ENCODE peak calls at places on chromosome 17, in ten cellular contexts. R is uterus, W is adrenal gland, M is endodermal cell, C is cardiac muscle cell, Y is stomach, N is H1, O is mucosa of descending colon, X is PC-9, J is transverse colon. P is an unnamed sample. For H3K4me1, the result is how much of the 10 kb centered on the place peaks cover.

GRCh38 chr17:55059724-55060123 is 91.2 kb downstream of the STXBP4 start:
- DNase-seq in O (no peak), R (no peak), W (no peak), C (no peak), Y (no peak), X (no peak), J (no peak), M (no peak), N (no peak), P (no peak)

GRCh38 chr17:69898606-69899005 is 176.4 kb upstream of the KCNJ16 start:
- DNase-seq in R (no peak), M (no peak), N (no peak), J (no peak), O (no peak), Y (no peak), C (peak), W (no peak), X (no peak), P (no peak)

GRCh38 chr17:1929896-1930750 is 95.0 kb downstream of the RTN4RL1 start:
- DNase-seq in W (no peak), R (no peak), J (no peak), X (no peak), N (no peak), Y (no peak), M (no peak), C (no peak), O (no peak), P (no peak)

GRCh38 chr17:29412780-29413565 is 22.8 kb downstream of the TAOK1 start:
- DNase-seq in X (no peak), R (no peak), O (no peak), Y (no peak), W (no peak), M (no peak), N (no peak), C (peak), J (no peak), P (no peak)

GRCh38 chr17:6670999-6671398 is 19.4 kb downstream of the C17orf100 start:
- DNase-seq in X (no peak), M (peak), N (no peak), O (no peak), R (no peak), C (no peak), Y (no peak), W (no peak), J (no peak), P (no peak)

GRCh38 chr17:61555127-61555531 is 35.9 kb downstream of the NACA2 start:
- DNase-seq in M (no peak), O (no peak), N (no peak), X (peak), Y (no peak), J (no peak), R (no peak), W (no peak), C (no peak), P (no peak)

GRCh38 chr17:58783380-58783779 is 27.7 kb downstream of the PPM1E start:
- DNase-seq in O (no peak), C (peak), W (no peak), R (no peak), J (no peak), N (no peak), M (no peak), X (no peak), Y (no peak), P (no peak)

GRCh38 chr17:42720996-42721583 is 23.8 kb downstream of the EZH1 start:
- DNase-seq in O (peak), X (no peak), R (no peak), M (no peak), J (no peak), N (no peak), C (peak), Y (no peak), W (no peak), P (no peak)

GRCh38 chr17:61581611-61582349 is 9.2 kb downstream of the NACA2 start:
- DNase-seq in C (no peak), O (no peak), W (no peak), J (no peak), M (no peak), Y (no peak), R (no peak), N (no peak), X (no peak), P (no peak)

GRCh38 chr17:7380855-7381683 is at the start of gene TNK1:
- DNase-seq in W (no peak), Y (peak), X (peak), N (no peak), C (no peak), J (peak), M (peak), O (peak), R (peak), P (peak)

GRCh38 chr17:79793924-79794304 is 3.0 kb downstream of the CBX8 start:
- DNase-seq in R (no peak), N (no peak), O (no peak), J (no peak), X (no peak), Y (no peak), M (peak), C (peak), W (no peak), P (no peak)
- H3K4me1 ChIP-seq in R (under half), N (under half), O (under half), J (half or more), X (under half), Y (half or more), M (under half), C (under half), W (under half), P (half or more)

GRCh38 chr17:39181303-39181702 is 15.3 kb upstream of the ARL5C start:
- DNase-seq in Y (no peak), R (no peak), C (no peak), O (no peak), J (no peak), X (no peak), N (no peak), W (no peak), M (no peak), P (no peak)

GRCh38 chr17:39183045-39183444 is 14.4 kb downstream of the CACNB1 start:
- DNase-seq in W (no peak), O (no peak), C (no peak), X (no peak), R (no peak), J (no peak), N (no peak), Y (no peak), M (no peak), P (no peak)

GRCh38 chr17:39187152-39187830 is 10.2 kb downstream of the CACNB1 start:
- DNase-seq in W (no peak), Y (no peak), R (no peak), J (peak), M (no peak), O (peak), N (no peak), C (no peak), X (no peak), P (no peak)

GRCh38 chr17:39183766-39184165 is 13.7 kb downstream of the CACNB1 start:
- DNase-seq in X (no peak), Y (no peak), O (no peak), J (no peak), W (no peak), C (no peak), M (no peak), R (no peak), N (no peak), P (no peak)

GRCh38 chr17:39186481-39187002 is 10.9 kb downstream of the CACNB1 start:
- DNase-seq in Y (no peak), W (no peak), N (no peak), J (no peak), R (no peak), O (no peak), M (no peak), X (no peak), C (no peak), P (no peak)
- H3K4me1 ChIP-seq in Y (under half), W (under half), N (under half), J (under half), R (under half), O (under half), M (under half), X (under half), C (under half), P (under half)

GRCh38 chr17:82105417-82105881 is 7.4 kb upstream of the FASN start:
- DNase-seq in Y (no peak), R (no peak), M (no peak), W (peak), J (no peak), N (no peak), X (no peak), O (no peak), C (no peak), P (no peak)
- H3K4me1 ChIP-seq in Y (half or more), R (under half), M (under half), W (under half), J (half or more), N (under half), X (half or more), O (under half), C (under half), P (half or more)

DNA sequence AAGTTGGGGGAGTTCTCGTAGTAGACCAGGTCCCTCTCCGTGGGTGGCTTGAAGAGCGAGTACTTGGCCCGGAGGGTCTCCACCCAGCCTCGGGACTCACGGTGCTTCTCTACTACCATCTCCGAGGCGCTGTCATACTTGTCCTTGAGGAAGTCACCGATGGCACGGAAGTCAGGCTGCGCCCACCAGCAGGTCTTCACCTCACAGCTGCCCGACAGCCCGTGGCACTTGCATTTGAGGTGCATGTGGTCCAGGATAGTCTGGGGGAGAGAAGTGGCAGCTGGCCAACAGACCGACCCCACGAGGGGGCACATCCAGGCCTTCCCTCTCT is 50.0 kb downstream of the WNT3 start:
- DNase-seq in R (no peak), N (no peak), M (peak), O (no peak), W (no peak), X (no peak), J (no peak), C (no peak), Y (peak), P (no peak)
- H3K4me1 ChIP-seq in R (under half), N (under half), M (under half), O (under half), W (under half), X (half or more), J (under half), C (under half), Y (under half), P (under half)

GRCh38 chr17:16462070-16462864 is 29.7 kb downstream of the LRRC75A start:
- DNase-seq in X (no peak), N (no peak), O (no peak), W (no peak), Y (no peak), C (no peak), M (no peak), J (no peak), R (no peak), P (no peak)

GRCh38 chr17:16464001-16464640 is 27.9 kb downstream of the LRRC75A start:
- DNase-seq in J (no peak), N (no peak), M (no peak), Y (no peak), O (no peak), R (no peak), W (no peak), X (no peak), C (no peak), P (no peak)

GRCh38 chr17:16464641-16465312 is 27.2 kb downstream of the LRRC75A start:
- DNase-seq in X (no peak), M (no peak), R (no peak), W (no peak), J (peak), N (no peak), Y (no peak), O (peak), C (no peak), P (no peak)

GRCh38 chr17:16461606-16461866 is 30.5 kb downstream of the LRRC75A start:
- DNase-seq in J (no peak), C (no peak), W (no peak), M (no peak), X (no peak), R (no peak), Y (no peak), N (no peak), O (no peak), P (no peak)

GRCh38 chr17:16463341-16464000 is 28.5 kb downstream of the LRRC75A start:
- DNase-seq in J (peak), R (no peak), Y (peak), M (peak), C (peak), O (peak), X (no peak), N (no peak), W (peak), P (no peak)
- H3K4me1 ChIP-seq in J (half or more), R (under half), Y (half or more), M (under half), C (under half), O (under half), X (under half), N (under half), W (under half), P (under half)

GRCh38 chr17:82867763-82868325 is 28.0 kb upstream of the ZNF750 start:
- DNase-seq in C (no peak), R (no peak), X (no peak), N (no peak), M (no peak), Y (no peak), J (no peak), O (no peak), W (no peak), P (no peak)

GRCh38 chr17:82869536-82869935 is 29.7 kb upstream of the ZNF750 start:
- DNase-seq in Y (no peak), J (no peak), C (no peak), N (no peak), R (no peak), M (no peak), X (no peak), O (no peak), W (no peak), P (no peak)

GRCh38 chr17:82870541-82870940 is 30.7 kb upstream of the ZNF750 start:
- DNase-seq in X (no peak), Y (no peak), M (no peak), O (no peak), C (no peak), W (no peak), R (no peak), J (no peak), N (no peak), P (peak)

GRCh38 chr17:82870091-82870491 is 30.3 kb upstream of the ZNF750 start:
- DNase-seq in M (no peak), R (no peak), Y (no peak), J (no peak), X (no peak), N (no peak), W (no peak), C (no peak), O (no peak), P (peak)

GRCh38 chr17:82868715-82869131 is 28.9 kb upstream of the ZNF750 start:
- DNase-seq in N (no peak), O (no peak), M (no peak), Y (no peak), C (no peak), J (no peak), W (no peak), R (no peak), X (no peak), P (no peak)
- H3K4me1 ChIP-seq in N (under half), O (under half), M (under half), Y (under half), C (under half), J (under half), W (under half), R (under half), X (under half), P (under half)

GRCh38 chr17:75287221-75287620 is 2.0 kb downstream of the SLC25A19 start:
- DNase-seq in Y (no peak), R (no peak), X (no peak), N (no peak), J (no peak), O (no peak), M (no peak), C (no peak), W (peak), P (no peak)

GRCh38 chr17:75288359-75288758 is 874 bp downstream of the SLC25A19 start:
- DNase-seq in W (no peak), R (no peak), Y (no peak), M (no peak), C (no peak), X (no peak), N (no peak), J (no peak), O (no peak), P (no peak)

GRCh38 chr17:75289832-75290337 is 652 bp upstream of the SLC25A19 start:
- DNase-seq in Y (peak), C (peak), R (peak), W (peak), X (no peak), J (peak), M (no peak), N (no peak), O (peak), P (no peak)

GRCh38 chr17:75288784-75289121 is 480 bp downstream of the SLC25A19 start:
- DNase-seq in N (no peak), M (peak), W (no peak), Y (peak), X (peak), J (peak), R (no peak), O (peak), C (no peak), P (no peak)

GRCh38 chr17:75289122-75289831 is at the start of gene SLC25A19:
- DNase-seq in N (peak), J (peak), Y (peak), W (peak), M (peak), R (peak), X (peak), C (peak), O (peak), P (peak)
- H3K4me1 ChIP-seq in N (under half), J (under half), Y (under half), W (under half), M (under half), R (under half), X (under half), C (under half), O (under half), P (under half)